ENCODE peak calls at places on chromosomes 11 and 22, in nine cellular contexts. One of them, this sample, is unnamed.

GRCh38 chr22:50347157-50347556 is 4.0 kb downstream of the PPP6R2 start:
- DNase-seq in head of caudate nucleus: no peak
- DNase-seq in NCI-H2081: no peak
- DNase-seq in NCI-H1417: no peak
- DNase-seq in AG08396: no peak
- DNase-seq in MG63: no peak
- DNase-seq in ovary: no peak
- DNase-seq in thoracic aorta: no peak
- DNase-seq in lower lobe of right lung: no peak
- DNase-seq in this sample: no peak

GRCh38 chr11:2150206-2150847 is 10.7 kb downstream of the INS start:
- DNase-seq in MG63: no peak
- DNase-seq in thoracic aorta: no peak
- DNase-seq in head of caudate nucleus: no peak
- DNase-seq in AG08396: peak; percentile 61
- DNase-seq in ovary: no peak
- DNase-seq in NCI-H2081: peak; percentile 30
- DNase-seq in lower lobe of right lung: no peak
- DNase-seq in NCI-H1417: peak; percentile 84
- DNase-seq in this sample: no peak

GRCh38 chr11:123590296-123590912 is 64.0 kb downstream of the SCN3B start:
- DNase-seq in MG63: peak; percentile 84
- DNase-seq in lower lobe of right lung: no peak
- DNase-seq in head of caudate nucleus: peak; percentile 16
- DNase-seq in ovary: no peak
- DNase-seq in AG08396: peak; percentile 77
- DNase-seq in thoracic aorta: no peak
- DNase-seq in NCI-H2081: no peak
- DNase-seq in NCI-H1417: no peak
- DNase-seq in this sample: no peak

GRCh38 chr11:2175659-2176058 is 4.0 kb upstream of the TH start:
- DNase-seq in NCI-H1417: peak; percentile 16
- DNase-seq in lower lobe of right lung: no peak
- DNase-seq in thoracic aorta: no peak
- DNase-seq in MG63: peak; percentile 76
- DNase-seq in NCI-H2081: no peak
- DNase-seq in AG08396: peak; percentile 62
- DNase-seq in head of caudate nucleus: no peak
- DNase-seq in ovary: no peak
- DNase-seq in this sample: no peak

GRCh38 chr11:71153005-71153395 is 99.4 kb downstream of the SHANK2 start:
- DNase-seq in head of caudate nucleus: peak; percentile 12
- DNase-seq in lower lobe of right lung: no peak
- DNase-seq in NCI-H2081: no peak
- DNase-seq in ovary: no peak
- DNase-seq in NCI-H1417: peak; percentile 67
- DNase-seq in MG63: peak; percentile 88
- DNase-seq in AG08396: peak; percentile 79
- DNase-seq in thoracic aorta: no peak
- DNase-seq in this sample: no peak

GRCh38 chr22:27842994-27843431 is 41.5 kb upstream of the MN1 start:
- DNase-seq in head of caudate nucleus: no peak
- DNase-seq in NCI-H1417: no peak
- DNase-seq in MG63: no peak
- DNase-seq in ovary: no peak
- DNase-seq in NCI-H2081: no peak
- DNase-seq in thoracic aorta: no peak
- DNase-seq in lower lobe of right lung: no peak
- DNase-seq in AG08396: no peak
- DNase-seq in this sample: no peak

GRCh38 chr11:83292709-83293435 is 6.7 kb upstream of the CCDC90B start:
- DNase-seq in lower lobe of right lung: no peak
- DNase-seq in ovary: no peak
- DNase-seq in NCI-H1417: peak; percentile 80
- DNase-seq in thoracic aorta: no peak
- DNase-seq in AG08396: peak; percentile 61
- DNase-seq in NCI-H2081: peak; percentile 61
- DNase-seq in MG63: peak; percentile 14
- DNase-seq in head of caudate nucleus: peak; percentile 76
- DNase-seq in this sample: no peak

GRCh38 chr11:45182902-45183301 is 36.5 kb downstream of the PRDM11 start:
- DNase-seq in head of caudate nucleus: peak; percentile 52
- DNase-seq in MG63: peak; percentile 32
- DNase-seq in NCI-H2081: no peak
- DNase-seq in lower lobe of right lung: no peak
- DNase-seq in thoracic aorta: no peak
- DNase-seq in ovary: no peak
- DNase-seq in NCI-H1417: peak; percentile 3
- DNase-seq in AG08396: peak; percentile 66
- DNase-seq in this sample: no peak

GRCh38 chr22:29048822-29049654 is 12.6 kb downstream of the C22orf31 start:
- DNase-seq in thoracic aorta: no peak
- DNase-seq in head of caudate nucleus: no peak
- DNase-seq in MG63: no peak
- DNase-seq in NCI-H2081: no peak
- DNase-seq in AG08396: no peak
- DNase-seq in ovary: no peak
- DNase-seq in NCI-H1417: no peak
- DNase-seq in lower lobe of right lung: no peak
- DNase-seq in this sample: no peak

GRCh38 chr11:104943561-104943960 is 24.8 kb downstream of the CASP4 start:
- DNase-seq in NCI-H1417: peak; percentile 25
- DNase-seq in NCI-H2081: peak; percentile 20
- DNase-seq in thoracic aorta: no peak
- DNase-seq in ovary: no peak
- DNase-seq in MG63: no peak
- DNase-seq in AG08396: no peak
- DNase-seq in head of caudate nucleus: no peak
- DNase-seq in lower lobe of right lung: no peak
- DNase-seq in this sample: no peak

GRCh38 chr22:45082795-45083194 is 73.0 kb upstream of the PHF21B start:
- DNase-seq in NCI-H1417: no peak
- DNase-seq in lower lobe of right lung: no peak
- DNase-seq in head of caudate nucleus: no peak
- DNase-seq in thoracic aorta: no peak
- DNase-seq in ovary: no peak
- DNase-seq in MG63: no peak
- DNase-seq in NCI-H2081: peak; percentile 17
- DNase-seq in AG08396: no peak
- DNase-seq in this sample: no peak

GRCh38 chr11:5204787-5205186 is 4.3 kb upstream of the OR51V1 start:
- DNase-seq in NCI-H1417: peak; percentile 56
- DNase-seq in AG08396: peak; percentile 75
- DNase-seq in MG63: peak; percentile 23
- DNase-seq in ovary: no peak
- DNase-seq in thoracic aorta: no peak
- DNase-seq in head of caudate nucleus: no peak
- DNase-seq in lower lobe of right lung: no peak
- DNase-seq in NCI-H2081: peak; percentile 2
- DNase-seq in this sample: no peak

This sample was measured in effector CD8-positive, alpha-beta T cell.